ENCODE peak calls at places on chromosomes 1 and 21, in four cellular contexts. X is HTR-8/SVneo, B is caudate nucleus, N is DMS153. V is an unnamed sample.

GRCh38 chr1:27318596-27318995 is 3.4 kb upstream of the TMEM222 start:
- DNase-seq in X (no peak), B (no peak), N (no peak), V (no peak)

GRCh38 chr1:89698624-89699023 is 65.7 kb downstream of the LRRC8C start:
- DNase-seq in X (no peak), B (no peak), N (no peak), V (no peak)

GRCh38 chr1:56374026-56374974 is 205.1 kb downstream of the PLPP3 start:
- DNase-seq in X (no peak), B (no peak), N (no peak), V (no peak)

GRCh38 chr1:101259744-101260148 is 22.9 kb downstream of the S1PR1 start:
- DNase-seq in X (no peak), B (no peak), N (no peak), V (peak)

GRCh38 chr1:57546527-57546926 is 122.7 kb upstream of the DAB1 start:
- DNase-seq in X (no peak), B (no peak), N (no peak), V (no peak)

GRCh38 chr1:156742801-156743200 is 1.9 kb upstream of the MRPL24 start:
- DNase-seq in X (no peak), B (no peak), N (no peak), V (no peak)

GRCh38 chr1:233540788-233541187 is 73.1 kb upstream of the KCNK1 start:
- DNase-seq in X (no peak), B (no peak), N (no peak), V (no peak)

GRCh38 chr1:168689726-168690602 is 39.0 kb downstream of the DPT start:
- DNase-seq in X (no peak), B (no peak), N (peak), V (peak)

GRCh38 chr1:177858222-177858894 is 111.5 kb downstream of the SEC16B start:
- DNase-seq in X (no peak), B (no peak), N (peak), V (no peak)

GRCh38 chr1:234154320-234155251 is 218.7 kb upstream of the COA6 start:
- DNase-seq in X (peak), B (no peak), N (peak), V (peak)

GRCh38 chr1:199335496-199335895 is 692.0 kb upstream of the NR5A2 start:
- DNase-seq in X (no peak), B (no peak), N (no peak), V (no peak)

GRCh38 chr1:231590453-231591198 is 36.0 kb upstream of the DISC1 start:
- DNase-seq in X (peak), B (peak), N (no peak), V (peak)

GRCh38 chr1:108747128-108747827 is 804 bp downstream of the STXBP3 start:
- DNase-seq in X (peak), B (peak), N (peak), V (peak)

GRCh38 chr1:236059011-236059410 is 5.9 kb downstream of the NID1 start:
- DNase-seq in X (no peak), B (no peak), N (no peak), V (no peak)

GRCh38 chr1:88946845-88947244 is 45.6 kb downstream of the KYAT3 start:
- DNase-seq in X (no peak), B (no peak), N (no peak), V (no peak)

GRCh38 chr1:115067460-115067859 is 21.8 kb downstream of the TSPAN2 start:
- DNase-seq in X (peak), B (no peak), N (no peak), V (peak)

GRCh38 chr1:24793762-24794161 is 48.5 kb downstream of the CLIC4 start:
- DNase-seq in X (peak), B (no peak), N (no peak), V (no peak)

GRCh38 chr21:34603002-34603709 is 11.8 kb downstream of the RCAN1 start:
- DNase-seq in X (peak), B (peak), N (peak), V (peak)

GRCh38 chr1:79711001-79711431 is 704.5 kb upstream of the ADGRL4 start:
- DNase-seq in X (no peak), B (no peak), N (no peak), V (no peak)

GRCh38 chr1:109570414-109570813 is 22.0 kb downstream of the GNAI3 start:
- DNase-seq in X (no peak), B (no peak), N (no peak), V (no peak)

GRCh38 chr1:119594386-119594785 is 53.7 kb downstream of the ZNF697 start:
- DNase-seq in X (no peak), B (no peak), N (no peak), V (no peak)

GRCh38 chr1:170887726-170888125 is 47.6 kb upstream of the MROH9 start:
- DNase-seq in X (no peak), B (no peak), N (no peak), V (no peak)

GRCh38 chr1:153553096-153553495 is 4.0 kb upstream of the S100A3 start:
- DNase-seq in X (no peak), B (no peak), N (no peak), V (no peak)

GRCh38 chr1:34745666-34746065 is 9.2 kb upstream of the GJB5 start:
- DNase-seq in X (no peak), B (no peak), N (no peak), V (no peak)

GRCh38 chr1:47997289-47998200 is at the start of gene TRABD2B:
- DNase-seq in X (peak), B (peak), N (peak), V (peak)

GRCh38 chr1:24267003-24267402 is 52.2 kb upstream of the GRHL3 start:
- DNase-seq in X (no peak), B (no peak), N (no peak), V (no peak)

GRCh38 chr1:182459949-182460348 is 10.0 kb downstream of the RGSL1 start:
- DNase-seq in X (no peak), B (no peak), N (no peak), V (no peak)

GRCh38 chr21:17231771-17232170 is 281.1 kb upstream of the CXADR start:
- DNase-seq in X (no peak), B (no peak), N (no peak), V (no peak)

GRCh38 chr1:150548324-150548631 is 930 bp upstream of the ADAMTSL4 start:
- DNase-seq in X (no peak), B (no peak), N (no peak), V (no peak)

GRCh38 chr1:66152034-66152433 is 359.3 kb downstream of the PDE4B start:
- DNase-seq in X (no peak), B (no peak), N (no peak), V (no peak)

GRCh38 chr1:241213147-241213546 is 143.9 kb downstream of the RGS7 start:
- DNase-seq in X (peak), B (no peak), N (no peak), V (no peak)

V was measured in H4.